ENCODE peak calls at places on chromosomes 11 and 22, in nine cellular contexts. X is fibroblast of lung, C is AG09309, S is bronchial epithelial cell, A is AG04450, Y is left ventricle myocardium inferior, H is mammary epithelial cell, I is HL-60, V is lower lobe of right lung. D is an unnamed sample.

GRCh38 chr11:62025429-62026105 is 58.1 kb upstream of the FTH1 start:
- DNase-seq in I (peak), S (peak), Y (peak), H (peak), C (peak), X (peak), V (peak), A (peak), D (peak)

GRCh38 chr11:73478737-73479347 is 102.6 kb downstream of the RELT start:
- DNase-seq in X (peak), V (no peak), Y (no peak), I (no peak), H (peak), S (peak), A (no peak), C (no peak), D (peak)

GRCh38 chr11:15854245-15854644 is 502.1 kb downstream of the SOX6 start:
- DNase-seq in S (no peak), X (no peak), C (no peak), V (no peak), H (no peak), I (no peak), Y (no peak), A (no peak), D (no peak)

GRCh38 chr22:30286813-30287625 is 2.3 kb downstream of the CASTOR1 start:
- DNase-seq in S (peak), X (peak), Y (peak), I (peak), C (no peak), V (peak), H (peak), A (no peak), D (peak)

GRCh38 chr11:78040691-78041379 is 17.8 kb upstream of the KCTD14 start:
- DNase-seq in A (no peak), V (no peak), X (no peak), Y (no peak), S (no peak), H (no peak), C (no peak), I (no peak), D (no peak)

GRCh38 chr11:15807827-15808226 is 548.5 kb downstream of the SOX6 start:
- DNase-seq in S (no peak), Y (no peak), V (no peak), X (no peak), I (no peak), C (no peak), H (no peak), A (no peak), D (no peak)

GRCh38 chr11:15941206-15941770 is 415.1 kb downstream of the SOX6 start:
- DNase-seq in Y (peak), V (no peak), I (no peak), S (no peak), H (no peak), C (no peak), A (no peak), X (no peak), D (peak)

GRCh38 chr11:36492724-36493304 is 17.3 kb downstream of the TRAF6 start:
- DNase-seq in V (no peak), Y (no peak), A (no peak), C (no peak), S (peak), H (peak), X (peak), I (peak), D (peak)

GRCh38 chr11:118872403-118872821 is 11.3 kb upstream of the CXCR5 start:
- DNase-seq in I (no peak), A (no peak), H (no peak), Y (no peak), V (no peak), C (no peak), S (no peak), X (no peak), D (peak)

GRCh38 chr11:1449516-1450270 is 36.9 kb downstream of the MOB2 start:
- DNase-seq in I (no peak), Y (no peak), V (no peak), H (no peak), X (no peak), C (no peak), S (no peak), A (no peak), D (no peak)

GRCh38 chr11:112172362-112172994 is 2.8 kb upstream of the BCO2 start:
- DNase-seq in Y (no peak), S (peak), C (no peak), X (peak), I (no peak), V (no peak), H (peak), A (no peak), D (peak)

GRCh38 chr11:78192911-78193341 is 4.2 kb downstream of the USP35 start:
- DNase-seq in H (no peak), I (no peak), S (no peak), X (no peak), V (no peak), A (no peak), C (no peak), Y (no peak), D (no peak)

GRCh38 chr11:117915672-117916235 is 13.4 kb downstream of the TMPRSS13 start:
- DNase-seq in Y (no peak), C (no peak), S (no peak), H (no peak), V (no peak), A (no peak), I (no peak), X (no peak), D (no peak)

GRCh38 chr11:94926698-94927237 is 46.6 kb downstream of the CWC15 start:
- DNase-seq in V (peak), H (no peak), Y (peak), C (peak), X (peak), S (no peak), A (peak), I (no peak), D (no peak)

GRCh38 chr22:49155039-49155808 is 672.4 kb downstream of the BRD1 start:
- DNase-seq in S (no peak), X (no peak), Y (no peak), H (no peak), A (no peak), C (no peak), I (no peak), V (no peak), D (no peak)

GRCh38 chr22:20498913-20499312 is 3.3 kb upstream of the KLHL22 start:
- DNase-seq in C (no peak), X (no peak), I (no peak), V (no peak), A (no peak), Y (no peak), S (peak), H (peak), D (no peak)

GRCh38 chr11:3616721-3617460 is 24.9 kb downstream of the ART5 start:
- DNase-seq in C (no peak), S (no peak), H (no peak), V (no peak), Y (no peak), A (no peak), X (no peak), I (no peak), D (no peak)

GRCh38 chr22:29780781-29781676 is 13.9 kb downstream of the UQCR10 start:
- DNase-seq in S (peak), H (peak), Y (no peak), V (no peak), I (no peak), C (peak), X (peak), A (peak), D (no peak)

GRCh38 chr11:126716456-126717083 is 284.0 kb downstream of the KIRREL3 start:
- DNase-seq in A (no peak), I (no peak), Y (no peak), S (no peak), X (peak), V (no peak), H (no peak), C (no peak), D (peak)

GRCh38 chr11:72225411-72225951 is 914 bp downstream of the INPPL1 start:
- DNase-seq in A (no peak), Y (no peak), S (no peak), X (no peak), H (peak), C (no peak), V (peak), I (no peak), D (peak)

GRCh38 chr22:27775698-27776409 is 25.7 kb downstream of the MN1 start:
- DNase-seq in S (no peak), X (no peak), V (no peak), C (no peak), Y (no peak), A (no peak), H (no peak), I (no peak), D (no peak)

GRCh38 chr11:43376594-43376993 is 17.9 kb downstream of the TTC17 start:
- DNase-seq in V (no peak), X (peak), Y (no peak), A (peak), H (peak), C (peak), I (no peak), S (peak), D (no peak)

GRCh38 chr22:31496735-31497146 is 405 bp downstream of the SFI1 start:
- DNase-seq in A (no peak), X (no peak), C (no peak), V (peak), Y (no peak), I (no peak), H (no peak), S (no peak), D (no peak)

GRCh38 chr22:44848296-44848741 is 95.9 kb downstream of the ARHGAP8 start:
- DNase-seq in A (no peak), Y (no peak), H (no peak), I (no peak), V (no peak), X (no peak), C (no peak), S (no peak), D (no peak)

GRCh38 chr11:36724742-36725387 is 126.8 kb upstream of the RAG2 start:
- DNase-seq in C (no peak), Y (no peak), V (no peak), X (no peak), S (no peak), A (no peak), H (no peak), I (no peak), D (peak)

DNA sequence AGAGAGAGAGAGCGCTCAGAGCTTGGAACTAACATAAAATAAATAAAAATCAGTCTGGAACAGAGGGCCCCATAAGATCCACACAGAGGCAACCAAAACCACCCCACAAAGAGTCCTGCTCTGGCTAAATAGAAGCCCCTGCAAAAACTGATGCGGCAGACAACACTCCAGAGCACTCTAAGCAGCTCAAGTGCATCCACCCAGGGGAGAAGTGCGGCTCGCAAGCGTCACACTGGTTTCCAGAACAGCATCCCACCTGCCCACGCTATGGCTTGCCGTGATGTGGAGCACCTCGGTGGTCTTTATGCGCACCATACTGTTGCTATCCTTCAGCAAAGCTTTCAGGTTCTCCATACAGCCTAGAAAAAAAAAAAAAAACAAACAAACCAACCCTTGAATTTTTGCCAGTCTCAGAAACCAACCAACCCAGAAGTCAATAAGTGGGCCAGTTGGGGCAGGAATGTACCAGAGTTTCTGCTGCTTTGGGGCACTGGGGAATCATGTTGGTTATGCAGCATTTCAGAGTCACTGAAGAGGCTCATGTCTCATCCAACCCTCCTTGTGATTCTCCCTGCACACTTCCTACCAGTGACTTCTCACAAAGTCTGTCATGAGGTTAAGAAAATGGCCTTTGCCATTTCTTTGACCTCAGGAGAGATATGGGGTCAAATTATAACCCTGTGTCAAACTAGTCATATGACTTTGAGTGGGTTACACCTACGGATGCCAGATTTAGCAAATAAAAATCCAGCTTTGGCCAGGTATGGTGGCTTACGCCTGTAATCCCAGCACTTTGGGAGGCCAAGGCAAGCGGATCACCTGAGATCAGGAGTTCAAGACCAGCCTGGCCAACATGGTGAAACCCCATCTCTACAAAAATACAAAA is 3.0 kb downstream of the RSPH14 start:
- DNase-seq in S (peak), C (no peak), H (peak), I (no peak), A (no peak), X (no peak), Y (no peak), V (no peak), D (peak)
- H3K4me3 ChIP-seq in S (no peak), C (no peak), H (no peak), I (no peak), A (no peak), X (no peak), Y (no peak), V (no peak), D (peak)

DNA sequence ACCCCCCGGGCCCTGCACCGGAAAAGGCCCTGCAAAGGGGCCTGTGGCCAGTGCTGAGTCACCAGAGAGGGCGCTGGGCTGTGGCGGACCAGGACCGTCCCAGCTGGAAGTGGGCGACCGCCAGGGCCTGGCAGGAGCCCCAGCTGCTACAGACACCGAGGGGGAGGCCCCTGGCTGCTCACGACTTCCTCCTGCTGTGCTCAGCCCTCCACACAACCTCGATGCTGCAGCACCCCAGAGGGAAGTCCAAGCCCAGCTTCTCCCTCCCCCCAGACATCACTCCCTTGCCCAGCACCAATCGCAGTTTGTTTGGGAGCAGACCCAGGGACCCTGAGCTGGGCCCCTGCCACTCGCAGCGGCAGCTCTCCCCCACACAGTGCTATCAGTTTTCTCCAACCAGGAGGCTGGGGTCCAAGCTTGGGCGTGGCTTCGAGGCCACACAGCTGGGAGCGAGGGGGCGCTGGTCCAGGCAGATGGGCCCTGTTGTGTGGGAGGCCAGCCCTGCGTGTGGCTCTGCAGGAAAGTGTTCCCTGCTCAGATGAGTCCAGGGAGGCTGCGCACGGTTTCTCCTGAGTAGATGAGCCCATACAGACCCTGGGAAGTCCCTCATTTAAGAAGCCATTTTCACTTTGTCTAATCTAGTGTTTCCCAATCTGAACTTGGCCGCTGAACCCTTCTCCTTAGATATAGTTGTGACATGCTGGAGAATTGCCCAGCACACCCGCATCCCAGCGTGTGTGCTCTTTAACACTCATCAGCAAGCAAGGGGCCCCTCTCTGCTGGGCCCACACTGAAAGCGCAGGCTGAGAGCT is 5.6 kb upstream of the SH3BP1 start:
- DNase-seq in H (no peak), A (peak), Y (peak), I (peak), S (no peak), V (peak), C (peak), X (peak), D (peak)
- TF ChIP-seq CTCF in H (no peak), A (peak), Y (peak), I (no peak), S (no peak), V (peak), C (peak), X (no peak), D (peak)

DNA sequence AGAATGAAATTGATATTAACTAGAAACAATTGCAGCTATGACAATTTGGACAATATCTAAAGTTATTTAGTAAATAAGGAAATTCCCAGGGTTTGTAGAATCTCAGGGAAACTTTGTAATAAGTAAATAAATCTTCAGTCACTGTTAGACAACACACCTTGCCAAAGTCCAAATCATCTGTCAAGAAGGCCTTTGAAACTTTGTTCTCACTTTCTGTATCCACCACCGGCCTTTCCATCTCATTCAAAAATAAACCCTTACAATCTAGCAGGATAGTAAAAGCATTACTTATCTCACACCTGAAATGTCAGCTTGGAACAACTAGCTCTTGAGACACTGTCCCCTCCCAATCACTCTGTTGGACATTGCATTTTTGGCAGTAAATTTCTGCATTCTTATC is 7.9 kb downstream of the NNMT start:
- DNase-seq in I (no peak), H (no peak), Y (no peak), C (no peak), X (no peak), S (no peak), V (no peak), A (no peak), D (no peak)
- H3K4me3 ChIP-seq in I (no peak), H (no peak), Y (no peak), C (no peak), X (no peak), S (no peak), V (no peak), A (no peak), D (no peak)

DNA sequence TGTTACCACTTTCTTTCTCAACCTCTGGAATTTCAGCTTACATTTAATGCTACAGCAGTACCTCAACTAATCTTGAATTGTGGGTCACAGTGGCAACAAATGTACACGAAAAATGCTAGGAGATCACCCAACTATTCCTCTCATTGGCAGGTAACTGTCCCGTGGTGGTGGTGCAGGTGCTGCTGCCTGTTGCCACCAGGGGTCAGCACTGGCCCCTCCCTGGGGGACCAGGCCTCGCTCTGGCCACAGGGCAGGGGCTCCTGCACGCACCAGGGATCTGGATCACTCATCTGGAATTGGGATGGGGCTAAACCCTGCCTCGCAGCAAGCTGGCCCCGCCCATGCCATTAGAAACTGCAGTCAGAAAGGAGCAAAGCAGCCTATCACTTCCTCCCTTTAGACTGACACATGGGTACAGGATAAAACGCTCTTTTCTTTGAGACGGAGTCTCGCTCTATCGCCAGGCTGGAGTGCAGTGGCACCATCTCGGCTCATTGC is 6.9 kb upstream of the POLDIP3 start:
- DNase-seq in I (no peak), X (peak), A (no peak), C (no peak), S (peak), H (peak), Y (peak), V (peak), D (peak)
- TF ChIP-seq CTCF in I (peak), X (peak), A (peak), C (peak), S (peak), H (peak), Y (peak), V (peak), D (peak)

GRCh38 chr11:59145534-59145933 is 2.9 kb downstream of the FAM111A start:
- DNase-seq in I (peak), S (peak), Y (no peak), X (peak), H (peak), A (no peak), C (peak), V (no peak), D (no peak)
- H3K4me3 ChIP-seq in I (peak), S (no peak), Y (peak), X (peak), H (peak), A (peak), C (peak), V (peak), D (peak)

D was measured in GM12865.